ENCODE peak calls at places on chromosomes 13 and 19, in six cellular contexts. X is astrocyte of the spinal cord, W is heart left ventricle, D is fibroblast of mammary gland, Q is endothelial cell, I is thoracic aorta. H is an unnamed sample.

GRCh38 chr19:15101479-15102082 is 5.6 kb upstream of the SYDE1 start:
- DNase-seq in Q (peak; percentile 59), X (peak; percentile 39), I (no peak), D (peak; percentile 62), W (no peak), H (no peak)

GRCh38 chr13:46469064-46469463 is 82.0 kb upstream of the RUBCNL start:
- DNase-seq in W (no peak), D (peak; percentile 70), I (no peak), Q (no peak), X (no peak), H (no peak)

GRCh38 chr13:110312669-110313031 is 5.6 kb downstream of the COL4A2 start:
- DNase-seq in I (no peak), W (peak; percentile 14), D (peak; percentile 73), X (peak; percentile 81), Q (no peak), H (no peak)

GRCh38 chr13:71304861-71305260 is 562.1 kb downstream of the DACH1 start:
- DNase-seq in W (no peak), D (no peak), X (no peak), Q (no peak), I (no peak), H (no peak)

GRCh38 chr13:31797154-31797775 is 57.9 kb downstream of the RXFP2 start:
- DNase-seq in X (peak; percentile 57), I (no peak), D (peak; percentile 75), W (no peak), Q (no peak), H (no peak)

GRCh38 chr13:112970552-112971287 is 1.7 kb downstream of the MCF2L start:
- DNase-seq in X (no peak), W (no peak), D (no peak), I (no peak), Q (no peak), H (no peak)

GRCh38 chr19:30784850-30785459 is 412.8 kb downstream of the ZNF536 start:
- DNase-seq in X (no peak), W (peak; percentile 44), D (peak; percentile 39), I (no peak), Q (peak; percentile 79), H (peak; percentile 18)

GRCh38 chr19:47176627-47177090 is 46.0 kb downstream of the SAE1 start:
- DNase-seq in X (peak; percentile 96), D (peak; percentile 89), W (no peak), Q (no peak), I (no peak), H (peak; percentile 34)

GRCh38 chr13:73168993-73169401 is 110.2 kb downstream of the KLF5 start:
- DNase-seq in X (peak; percentile 16), W (no peak), I (no peak), D (no peak), Q (no peak), H (no peak)

GRCh38 chr13:26785845-26786630 is 25.5 kb upstream of the GPR12 start:
- DNase-seq in I (no peak), W (peak; percentile 31), X (no peak), Q (peak; percentile 27), D (peak; percentile 1), H (peak; percentile 25)

GRCh38 chr19:47779524-47780214 is 1.2 kb downstream of the SELENOW start:
- DNase-seq in I (peak; percentile 52), X (no peak), W (peak; percentile 86), D (no peak), Q (no peak), H (no peak)

GRCh38 chr13:73388586-73388985 is 329.8 kb downstream of the KLF5 start:
- DNase-seq in I (no peak), Q (no peak), X (no peak), W (no peak), D (no peak), H (no peak)

GRCh38 chr19:31330761-31331160 is 18.5 kb downstream of the TSHZ3 start:
- DNase-seq in I (no peak), W (no peak), D (no peak), X (no peak), Q (no peak), H (no peak)

GRCh38 chr19:44912854-44913253 is 1.6 kb upstream of the APOC1 start:
- DNase-seq in D (no peak), X (no peak), W (no peak), I (no peak), Q (no peak), H (no peak)

GRCh38 chr13:32142956-32143375 is 111.4 kb downstream of the FRY start:
- DNase-seq in W (no peak), Q (peak; percentile 11), I (no peak), D (peak; percentile 38), X (peak; percentile 42), H (no peak)

GRCh38 chr19:16301999-16302694 is 22.5 kb upstream of the KLF2 start:
- DNase-seq in X (peak; percentile 68), W (no peak), I (no peak), Q (no peak), D (peak; percentile 40), H (no peak)

GRCh38 chr19:18948976-18949356 is 7.9 kb upstream of the HOMER3 start:
- DNase-seq in D (no peak), X (no peak), I (no peak), W (no peak), Q (no peak), H (no peak)

GRCh38 chr19:38769635-38770211 is 3.6 kb downstream of the LGALS7 start:
- DNase-seq in X (peak; percentile 68), W (peak; percentile 93), Q (peak; percentile 87), D (peak; percentile 72), I (peak; percentile 65), H (peak; percentile 94)

DNA sequence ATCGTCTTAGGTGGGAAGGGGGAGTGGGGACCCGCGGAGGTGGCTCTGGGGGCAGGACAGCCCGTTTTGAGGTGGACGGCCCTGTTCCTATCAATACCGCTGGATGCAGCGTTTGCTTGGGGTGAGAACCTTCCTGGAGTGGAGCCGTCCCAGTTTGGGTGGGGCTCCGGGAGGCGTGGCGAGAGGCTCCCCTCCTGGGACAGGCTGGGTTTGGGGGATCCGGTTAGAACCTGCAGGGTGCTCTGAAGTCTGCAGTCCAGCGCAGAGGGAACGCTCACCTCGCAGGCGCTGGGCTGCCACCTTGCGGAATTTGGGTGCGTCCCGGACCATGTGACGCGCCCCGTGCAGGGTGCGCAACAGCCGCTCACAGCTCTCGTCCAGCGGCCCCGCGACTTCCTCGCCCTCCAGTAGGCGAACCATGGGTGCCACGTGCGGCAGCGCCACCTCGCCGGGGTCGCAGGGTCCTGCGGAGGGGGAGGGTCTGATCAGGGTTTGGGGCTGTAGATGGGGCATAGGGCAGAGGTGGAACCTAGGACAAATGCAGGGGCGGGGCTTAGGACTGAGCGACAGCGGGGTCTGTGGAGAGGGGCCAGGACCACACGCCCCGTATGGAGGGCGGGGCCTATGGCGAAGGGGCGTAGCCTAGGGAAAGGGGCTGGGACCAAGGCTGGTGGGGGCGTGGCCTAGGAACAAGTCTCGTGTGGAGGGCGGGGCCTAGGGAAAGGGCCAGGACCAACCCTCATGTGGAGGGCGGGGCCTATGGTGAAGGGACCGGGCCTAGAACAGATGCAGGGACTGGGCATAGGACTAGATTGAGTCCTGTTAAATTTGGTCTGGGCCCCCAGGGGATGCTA is 13.8 kb downstream of the SH2D3A start:
- DNase-seq in D (peak; percentile 69), X (peak; percentile 46), W (peak; percentile 67), Q (peak; percentile 71), I (no peak), H (peak; percentile 55)
- TF ChIP-seq CTCF in D (peak; percentile 24), X (peak; percentile 38), W (peak; percentile 58), Q (no peak), I (peak; percentile 49), H (peak; percentile 47)

GRCh38 chr19:53549354-53549753 is 11.4 kb downstream of the ZNF331 start:
- DNase-seq in Q (no peak), I (no peak), W (no peak), D (peak; percentile 83), X (peak; percentile 39), H (no peak)

GRCh38 chr19:53541971-53542370 is 4.0 kb downstream of the ZNF331 start:
- DNase-seq in X (no peak), I (no peak), D (no peak), W (no peak), Q (no peak), H (no peak)

GRCh38 chr19:53540091-53540490 is 2.1 kb downstream of the ZNF331 start:
- DNase-seq in I (no peak), W (no peak), X (no peak), Q (no peak), D (no peak), H (no peak)

GRCh38 chr19:53546766-53547541 is 9.0 kb downstream of the ZNF331 start:
- DNase-seq in I (no peak), D (no peak), Q (no peak), X (no peak), W (no peak), H (no peak)

DNA sequence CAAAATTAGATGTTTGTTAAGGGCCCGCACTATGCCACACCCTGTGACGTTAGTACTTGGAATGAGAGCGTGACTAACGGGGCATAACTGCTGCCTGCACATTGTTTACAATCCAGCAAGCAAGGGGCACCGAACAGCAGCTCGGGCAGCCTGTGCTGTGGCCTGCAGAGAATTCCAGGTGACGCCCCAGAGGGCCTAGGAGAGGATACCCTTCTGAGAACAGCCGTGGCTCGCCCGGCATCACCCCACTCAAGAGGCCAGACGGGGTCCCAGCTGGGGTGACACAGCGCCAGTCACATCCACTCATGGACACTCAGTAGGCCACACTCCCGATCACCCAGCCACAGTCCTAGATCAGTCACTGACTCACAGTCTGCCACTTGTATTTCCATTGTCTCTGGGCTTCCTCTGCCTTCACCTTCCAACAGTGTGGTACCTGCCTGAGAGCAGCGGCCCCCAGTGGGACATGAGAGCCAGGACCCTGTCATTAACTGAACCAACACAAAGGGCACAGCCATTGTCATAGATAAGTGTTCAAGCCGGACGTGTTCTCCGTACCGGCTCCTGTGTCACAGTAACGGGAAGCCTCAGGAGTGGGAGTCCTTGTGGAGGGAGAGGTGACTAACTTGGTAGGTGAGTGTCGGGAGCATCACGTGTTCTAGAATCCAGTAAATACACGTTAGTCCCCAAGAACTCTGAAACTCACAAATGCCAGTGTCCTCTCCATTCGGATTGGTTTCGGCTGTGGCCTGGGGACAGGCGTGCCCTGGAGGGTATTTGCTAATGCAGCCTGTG is 7.5 kb downstream of the ZNF331 start:
- DNase-seq in W (no peak), D (peak; percentile 76), I (no peak), Q (no peak), X (peak; percentile 75), H (no peak)
- TF ChIP-seq CTCF in W (no peak), D (no peak), I (no peak), Q (no peak), X (no peak), H (no peak)

DNA sequence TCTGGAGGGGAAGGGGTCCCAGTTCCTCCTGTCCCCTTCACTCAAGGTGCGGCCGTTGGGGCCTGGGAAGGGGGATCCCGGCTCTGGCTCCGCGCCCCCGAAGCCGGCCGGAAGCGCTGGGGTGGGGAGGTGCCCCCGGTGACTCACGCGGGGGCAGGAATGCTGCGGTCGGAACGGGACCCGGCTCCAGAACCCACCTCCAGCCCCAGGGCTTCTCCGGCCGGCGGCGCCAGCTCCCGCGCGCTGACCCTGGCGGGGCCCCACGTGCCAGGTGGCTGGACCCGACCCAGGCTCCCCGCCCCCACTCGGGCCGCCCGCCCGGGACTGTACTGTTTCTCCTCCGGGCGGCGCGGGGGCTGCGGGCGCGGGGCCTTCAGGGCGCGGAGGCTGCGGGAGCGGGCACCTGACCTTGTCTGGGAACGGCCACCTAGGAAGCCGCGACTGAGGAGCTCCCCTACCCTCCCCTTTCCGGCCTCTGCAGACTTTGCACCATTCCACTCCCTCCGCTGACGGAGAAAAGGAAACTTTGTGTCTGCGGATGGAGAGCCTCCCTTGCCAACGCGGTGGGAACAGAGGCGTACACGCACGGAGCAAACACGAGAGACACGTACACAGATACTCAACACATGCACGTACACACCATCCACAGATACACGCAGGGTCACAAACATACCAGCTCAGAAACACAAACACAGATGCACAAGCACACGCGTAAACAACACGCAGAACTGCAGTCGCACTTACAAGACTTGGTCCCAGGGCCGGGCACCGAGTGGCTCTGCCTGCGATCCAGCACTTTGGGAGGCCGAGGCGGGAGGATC is 7.2 kb downstream of the AXL start:
- DNase-seq in I (peak; percentile 34), Q (peak; percentile 33), X (peak; percentile 82), D (peak; percentile 76), W (peak; percentile 75), H (peak; percentile 43)
- TF ChIP-seq CTCF in I (no peak), Q (no peak), X (no peak), D (no peak), W (no peak), H (no peak)

GRCh38 chr19:10861118-10861651 is 10.2 kb upstream of the CARM1 start:
- DNase-seq in I (no peak), Q (peak; percentile 66), D (no peak), X (no peak), W (no peak), H (peak; percentile 27)
- TF ChIP-seq CTCF in I (peak; percentile 33), Q (peak; percentile 67), D (peak; percentile 59), X (peak; percentile 56), W (peak; percentile 11), H (no peak)

H was measured in CD8-positive, alpha-beta T cell.